ENCODE peak calls at places on chromosomes 13 and 19, in six cellular contexts. T is fibroblast of lung; U is tibial nerve; R is CD8-positive, alpha-beta T cell; Z is psoas muscle; F is AG04450. H is an unnamed sample.

GRCh38 chr19:7159105-7159933 is 89.8 kb downstream of the ZNF557 start:
- DNase-seq in T (peak), U (no peak), R (no peak), Z (peak), F (peak), H (peak)

GRCh38 chr19:30689474-30689873 is 317.3 kb downstream of the ZNF536 start:
- DNase-seq in T (no peak), U (no peak), R (no peak), Z (no peak), F (no peak), H (no peak)

GRCh38 chr19:51971624-51972023 is 15.0 kb downstream of the ZNF350 start:
- DNase-seq in T (peak), U (no peak), R (peak), Z (no peak), F (no peak), H (no peak)

GRCh38 chr19:11446652-11447301 is 11.3 kb downstream of the PRKCSH start:
- DNase-seq in T (peak), U (peak), R (peak), Z (peak), F (no peak), H (no peak)

GRCh38 chr19:46756544-46756888 is 10.3 kb upstream of the STRN4 start:
- DNase-seq in T (no peak), U (no peak), R (no peak), Z (no peak), F (no peak), H (no peak)

GRCh38 chr13:74886496-74886895 is 595.5 kb downstream of the TBC1D4 start:
- DNase-seq in T (peak), U (no peak), R (no peak), Z (no peak), F (no peak), H (no peak)

GRCh38 chr13:28204690-28205443 is 66.5 kb downstream of the PAN3 start:
- DNase-seq in T (no peak), U (no peak), R (no peak), Z (no peak), F (no peak), H (no peak)

GRCh38 chr19:55188620-55189019 is 8.5 kb upstream of the SYT5 start:
- DNase-seq in T (no peak), U (no peak), R (no peak), Z (no peak), F (no peak), H (no peak)

GRCh38 chr13:57865600-57866294 is 234.2 kb downstream of the PCDH17 start:
- DNase-seq in T (no peak), U (no peak), R (no peak), Z (no peak), F (no peak), H (no peak)

GRCh38 chr13:30925429-30925828 is 7.0 kb upstream of the TEX26 start:
- DNase-seq in T (no peak), U (no peak), R (no peak), Z (no peak), F (no peak), H (no peak)

DNA sequence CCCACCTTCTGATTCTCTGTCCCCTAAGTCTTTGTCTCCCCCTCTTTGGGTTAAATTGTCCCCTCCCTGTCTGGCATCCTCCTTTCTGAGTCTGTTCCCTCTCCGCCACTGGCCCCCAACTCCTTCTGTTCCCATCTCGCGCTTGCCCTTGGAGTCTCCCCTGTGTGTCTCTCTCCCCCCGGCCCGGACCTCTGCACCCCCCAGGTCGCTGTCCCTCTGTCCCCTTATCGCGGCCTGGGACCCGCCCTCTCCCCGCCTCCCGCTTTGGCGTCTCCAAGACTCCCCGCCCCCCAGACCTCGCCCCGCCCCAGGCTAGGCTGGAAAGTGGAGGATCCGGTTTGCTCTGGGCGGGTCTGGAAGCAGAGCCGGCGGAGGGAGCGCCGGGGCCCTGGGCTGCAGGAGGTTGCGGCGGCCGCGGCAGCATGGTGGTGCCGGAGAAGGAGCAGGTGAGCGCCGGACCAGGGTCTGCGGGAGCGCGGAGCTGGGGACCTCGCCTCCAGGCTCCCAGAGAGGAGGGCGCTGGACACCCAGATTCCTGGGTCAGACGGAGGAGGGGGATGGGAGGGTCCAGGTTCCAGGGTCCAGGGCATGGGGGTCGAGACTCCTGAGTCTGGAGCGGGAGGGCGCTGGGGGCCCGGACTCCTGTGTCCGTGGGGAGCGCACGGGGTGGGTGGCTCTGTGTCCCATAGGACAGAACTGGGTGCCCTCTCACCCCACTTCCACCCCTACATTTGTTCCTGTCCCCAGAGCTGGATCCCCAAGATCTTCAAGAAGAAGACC is at the start of gene TRPM4:
- DNase-seq in T (peak), U (peak), R (peak), Z (peak), F (no peak), H (peak)
- H3K27ac ChIP-seq in T (peak), U (peak), R (no peak), Z (peak), F (no peak), H (peak)

DNA sequence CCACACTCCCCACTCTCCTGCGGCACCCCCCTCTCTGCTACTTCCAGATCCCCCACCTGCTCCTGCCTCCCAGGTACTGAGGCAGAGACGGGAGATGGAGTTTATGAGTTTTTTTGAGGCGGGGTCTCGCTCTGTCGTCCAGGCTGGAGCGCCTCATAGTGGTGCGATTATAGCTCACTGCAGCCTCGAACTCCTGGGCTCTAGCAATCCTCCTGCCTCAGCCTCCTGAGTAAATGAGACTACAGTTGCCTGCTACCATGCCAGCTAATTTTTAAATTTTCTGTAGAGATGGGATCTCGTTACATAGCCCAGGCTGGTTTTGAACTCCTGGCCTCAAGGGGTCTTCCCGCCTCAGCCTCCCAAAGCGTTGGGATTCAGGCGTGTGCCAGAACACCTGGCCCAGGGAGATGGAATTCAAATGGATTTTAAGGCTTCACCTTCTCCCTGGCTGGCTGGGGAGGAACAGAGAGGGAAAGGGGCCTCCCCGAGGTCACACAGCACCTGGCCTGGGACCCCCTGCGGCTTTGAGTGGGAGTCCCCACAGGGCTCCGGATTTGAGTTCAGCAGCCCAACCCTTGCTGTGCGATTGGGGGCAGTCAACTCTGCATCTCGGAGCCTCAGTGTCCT is 19.5 kb upstream of the TNFAIP8L1 start:
- DNase-seq in T (no peak), U (no peak), R (no peak), Z (no peak), F (no peak), H (no peak)
- TF ChIP-seq CTCF in T (no peak), U (no peak), R (no peak), Z (no peak), F (no peak), H (no peak)

GRCh38 chr19:38706792-38707511 is 37.3 kb downstream of the CAPN12 start:
- DNase-seq in T (no peak), U (no peak), R (no peak), Z (no peak), F (no peak), H (no peak)

GRCh38 chr19:38709671-38710415 is 34.4 kb downstream of the CAPN12 start:
- DNase-seq in T (no peak), U (no peak), R (no peak), Z (no peak), F (no peak), H (no peak)

GRCh38 chr19:38707512-38708114 is 36.7 kb downstream of the CAPN12 start:
- DNase-seq in T (no peak), U (no peak), R (no peak), Z (no peak), F (no peak), H (no peak)

GRCh38 chr19:38709119-38709518 is 35.2 kb downstream of the CAPN12 start:
- DNase-seq in T (no peak), U (no peak), R (no peak), Z (no peak), F (no peak), H (no peak)

DNA sequence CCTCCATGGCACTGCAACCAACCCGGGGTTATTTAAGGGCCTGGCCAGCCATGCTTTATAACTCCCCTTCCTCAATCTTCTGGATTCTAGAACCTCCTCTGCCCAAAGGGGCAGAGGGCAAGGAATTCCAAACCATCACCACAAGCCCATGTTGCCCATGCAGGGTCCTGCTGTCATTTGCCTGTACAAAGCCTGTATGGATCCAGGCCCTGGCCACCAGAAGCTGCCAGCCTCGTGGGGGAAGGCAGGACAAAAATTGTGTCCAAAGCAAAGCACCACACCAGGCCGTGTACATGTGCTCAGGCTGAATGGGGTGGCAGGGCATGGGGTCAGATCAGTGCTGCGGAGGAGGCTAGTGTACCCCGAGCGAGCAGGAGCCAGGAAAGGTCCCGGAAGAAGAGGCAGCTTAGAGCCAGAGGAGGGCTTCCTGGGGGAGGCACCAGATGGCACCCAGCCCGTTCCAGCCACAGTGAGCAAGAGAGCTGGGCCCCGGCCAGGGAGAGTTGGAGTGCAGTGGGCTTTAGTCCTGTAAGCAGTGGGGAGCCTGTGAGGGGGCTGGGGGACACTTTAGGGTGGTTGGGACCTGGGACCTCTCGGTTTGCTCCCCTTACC is 35.8 kb downstream of the CAPN12 start:
- DNase-seq in T (no peak), U (no peak), R (no peak), Z (no peak), F (no peak), H (no peak)
- H3K27ac ChIP-seq in T (no peak), U (peak), R (no peak), Z (peak), F (peak), H (peak)

DNA sequence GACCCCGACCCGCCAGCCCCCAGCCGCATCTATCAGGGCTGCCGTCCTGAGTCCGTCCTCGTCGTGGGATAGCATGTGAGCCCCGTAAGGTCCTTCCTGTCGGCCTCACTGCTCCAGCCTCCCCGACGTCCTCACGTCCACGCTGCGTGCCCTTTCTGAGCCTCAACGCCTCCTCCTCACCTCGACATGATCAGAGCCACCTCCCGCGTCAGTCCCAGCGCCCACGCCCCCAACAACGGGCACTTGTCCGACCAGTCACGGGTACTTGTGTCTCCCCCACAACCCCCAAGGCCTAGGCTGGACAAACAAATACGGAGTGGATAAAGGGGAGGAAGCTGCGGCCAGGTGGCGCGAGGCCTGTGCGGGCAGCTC is 665 bp downstream of the ZNF497 start:
- DNase-seq in T (no peak), U (no peak), R (peak), Z (peak), F (no peak), H (no peak)
- TF ChIP-seq CTCF in T (no peak), U (no peak), R (no peak), Z (no peak), F (peak), H (no peak)

GRCh38 chr19:14477417-14478112 is 2.4 kb upstream of the PTGER1 start:
- DNase-seq in T (peak), U (no peak), R (no peak), Z (no peak), F (no peak), H (no peak)
- H3K27ac ChIP-seq in T (no peak), U (peak), R (no peak), Z (no peak), F (no peak), H (no peak)

GRCh38 chr13:44648392-44649117 is 72.4 kb upstream of the TSC22D1 start:
- DNase-seq in T (no peak), U (no peak), R (no peak), Z (no peak), F (no peak), H (no peak)
- TF ChIP-seq CTCF in T (no peak), U (no peak), R (peak), Z (peak), F (peak), H (no peak)

GRCh38 chr19:3607398-3608078 is 863 bp upstream of the TBXA2R start:
- DNase-seq in T (no peak), U (no peak), R (no peak), Z (peak), F (no peak), H (no peak)
- H3K27ac ChIP-seq in T (peak), U (peak), R (no peak), Z (peak), F (peak), H (peak)

GRCh38 chr13:110869805-110870706 is 44.8 kb downstream of the ANKRD10 start:
- DNase-seq in T (peak), U (peak), R (no peak), Z (peak), F (peak), H (peak)
- TF ChIP-seq CTCF in T (peak), U (no peak), R (no peak), Z (peak), F (no peak), H (no peak)

H was measured in coronary artery.